ENCODE peak calls at places on chromosomes 1 and 21, in five cellular contexts. J, C, F, X and P are unnamed samples.

GRCh38 chr1:25026304-25026703 is 96.2 kb upstream of the RUNX3 start:
- DNase-seq in J (no peak), C (no peak), F (no peak), X (no peak), P (no peak)

GRCh38 chr1:150005606-150006005 is 4.9 kb downstream of the OTUD7B start:
- DNase-seq in J (no peak), C (no peak), F (no peak), X (no peak), P (no peak)

GRCh38 chr1:189429610-189430009 is 1048.1 kb downstream of the BRINP3 start:
- DNase-seq in J (peak; percentile 17), C (no peak), F (no peak), X (no peak), P (peak; percentile 0)

GRCh38 chr1:216600730-216601426 is 122.4 kb downstream of the ESRRG start:
- DNase-seq in J (peak; percentile 48), C (peak; percentile 19), F (peak; percentile 73), X (no peak), P (peak; percentile 9)

GRCh38 chr1:56836359-56836758 is 17.2 kb upstream of the FYB2 start:
- DNase-seq in J (no peak), C (no peak), F (no peak), X (no peak), P (no peak)

GRCh38 chr1:176033474-176033873 is 173.6 kb downstream of the COP1 start:
- DNase-seq in J (no peak), C (no peak), F (no peak), X (no peak), P (no peak)

GRCh38 chr1:24720152-24720551 is 25.1 kb upstream of the CLIC4 start:
- DNase-seq in J (no peak), C (no peak), F (peak; percentile 90), X (no peak), P (no peak)

GRCh38 chr1:210384625-210385024 is 55.9 kb downstream of the HHAT start:
- DNase-seq in J (no peak), C (no peak), F (no peak), X (no peak), P (no peak)

GRCh38 chr21:41681939-41682718 is 84.7 kb downstream of the RIPK4 start:
- DNase-seq in J (no peak), C (no peak), F (no peak), X (no peak), P (no peak)

GRCh38 chr1:193408782-193409293 is 222.4 kb upstream of the B3GALT2 start:
- DNase-seq in J (no peak), C (peak; percentile 76), F (peak; percentile 82), X (no peak), P (peak; percentile 84)